ENCODE peak calls at places on chromosomes 2 and 18, in eight cellular contexts. V, Z, Q, O, B, C, I and U are unnamed samples.

GRCh38 chr2:241935314-241935713 is 65.8 kb downstream of the RTP5 start:
- DNase-seq in V (no peak), Z (no peak), Q (peak), O (no peak), B (no peak), C (peak), I (peak), U (no peak)

GRCh38 chr2:72973566-72974435 is 56.5 kb downstream of the EMX1 start:
- DNase-seq in V (no peak), Z (peak), Q (peak), O (no peak), B (peak), C (peak), I (peak), U (peak)

GRCh38 chr2:145760781-145761649 is 1241.1 kb upstream of the ZEB2 start:
- DNase-seq in V (no peak), Z (no peak), Q (peak), O (no peak), B (no peak), C (no peak), I (peak), U (no peak)

GRCh38 chr2:11697103-11697871 is 27.3 kb upstream of the NTSR2 start:
- DNase-seq in V (peak), Z (no peak), Q (peak), O (peak), B (no peak), C (peak), I (peak), U (no peak)

GRCh38 chr2:200797242-200797770 is 14.4 kb upstream of the BZW1 start:
- DNase-seq in V (no peak), Z (no peak), Q (no peak), O (peak), B (no peak), C (no peak), I (peak), U (no peak)

GRCh38 chr18:42274488-42275137 is 319.6 kb downstream of the PIK3C3 start:
- DNase-seq in V (no peak), Z (no peak), Q (peak), O (no peak), B (peak), C (no peak), I (peak), U (no peak)

GRCh38 chr2:224257176-224257575 is 144.7 kb downstream of the FAM124B start:
- DNase-seq in V (no peak), Z (no peak), Q (no peak), O (no peak), B (no peak), C (peak), I (peak), U (no peak)

GRCh38 chr2:53770264-53770663 is 2.7 kb downstream of the CHAC2 start:
- DNase-seq in V (no peak), Z (no peak), Q (no peak), O (no peak), B (no peak), C (no peak), I (no peak), U (no peak)

GRCh38 chr2:1766851-1767771 is 22.8 kb upstream of the PXDN start:
- DNase-seq in V (no peak), Z (no peak), Q (no peak), O (no peak), B (no peak), C (no peak), I (no peak), U (no peak)

GRCh38 chr2:182038579-182038978 is 52.9 kb downstream of the PPP1R1C start:
- DNase-seq in V (peak), Z (no peak), Q (peak), O (no peak), B (no peak), C (peak), I (peak), U (no peak)

GRCh38 chr2:190533968-190534309 is 583 bp downstream of the NEMP2 start:
- DNase-seq in V (no peak), Z (no peak), Q (no peak), O (no peak), B (peak), C (no peak), I (no peak), U (no peak)

GRCh38 chr2:169815849-169816248 is 8.9 kb downstream of the METTL5 start:
- DNase-seq in V (peak), Z (no peak), Q (peak), O (no peak), B (no peak), C (peak), I (peak), U (no peak)

GRCh38 chr2:26986576-26986975 is 16.1 kb downstream of the MAPRE3 start:
- DNase-seq in V (no peak), Z (no peak), Q (no peak), O (no peak), B (no peak), C (no peak), I (no peak), U (no peak)

GRCh38 chr2:233234264-233234663 is 17.2 kb upstream of the ATG16L1 start:
- DNase-seq in V (no peak), Z (no peak), Q (no peak), O (no peak), B (no peak), C (no peak), I (no peak), U (no peak)

GRCh38 chr18:13237073-13237472 is 18.5 kb downstream of the LDLRAD4 start:
- DNase-seq in V (no peak), Z (no peak), Q (no peak), O (no peak), B (no peak), C (no peak), I (no peak), U (no peak)

GRCh38 chr2:9095226-9095625 is 91.7 kb upstream of the MBOAT2 start:
- DNase-seq in V (no peak), Z (no peak), Q (no peak), O (no peak), B (no peak), C (no peak), I (no peak), U (no peak)

GRCh38 chr2:219327719-219328118 is 4.8 kb downstream of the RESP18 start:
- DNase-seq in V (no peak), Z (no peak), Q (no peak), O (no peak), B (no peak), C (no peak), I (no peak), U (no peak)

GRCh38 chr2:29228276-29228675 is 113.1 kb downstream of the CLIP4 start:
- DNase-seq in V (no peak), Z (no peak), Q (peak), O (no peak), B (no peak), C (no peak), I (no peak), U (no peak)

GRCh38 chr2:10048501-10049171 is 5.3 kb downstream of the KLF11 start:
- DNase-seq in V (no peak), Z (no peak), Q (peak), O (no peak), B (peak), C (no peak), I (peak), U (no peak)

GRCh38 chr18:68362907-68363306 is 352.0 kb downstream of the TMX3 start:
- DNase-seq in V (no peak), Z (no peak), Q (no peak), O (no peak), B (no peak), C (no peak), I (no peak), U (no peak)

GRCh38 chr2:162244559-162245031 is 1.4 kb upstream of the FAP start:
- DNase-seq in V (peak), Z (no peak), Q (peak), O (peak), B (no peak), C (peak), I (peak), U (no peak)

GRCh38 chr18:74638210-74638609 is 40.5 kb downstream of the ZNF407 start:
- DNase-seq in V (no peak), Z (no peak), Q (no peak), O (no peak), B (no peak), C (no peak), I (no peak), U (no peak)

GRCh38 chr2:1964659-1965058 is 220.3 kb upstream of the PXDN start:
- DNase-seq in V (no peak), Z (no peak), Q (no peak), O (peak), B (no peak), C (no peak), I (no peak), U (no peak)

GRCh38 chr2:59458862-59459261 is 1094.6 kb downstream of the BCL11A start:
- DNase-seq in V (no peak), Z (no peak), Q (no peak), O (no peak), B (no peak), C (no peak), I (no peak), U (no peak)

GRCh38 chr18:47283476-47283875 is 32.0 kb upstream of the SKOR2 start:
- DNase-seq in V (no peak), Z (no peak), Q (peak), O (no peak), B (peak), C (no peak), I (peak), U (no peak)

GRCh38 chr2:3594493-3595281 is at the start of gene COLEC11:
- DNase-seq in V (no peak), Z (peak), Q (no peak), O (no peak), B (no peak), C (no peak), I (peak), U (no peak)

GRCh38 chr2:41955641-41956040 is 92.2 kb upstream of the PKDCC start:
- DNase-seq in V (no peak), Z (no peak), Q (no peak), O (no peak), B (peak), C (no peak), I (no peak), U (no peak)

GRCh38 chr2:120432293-120432975 is 86.5 kb downstream of the INHBB start:
- DNase-seq in V (no peak), Z (no peak), Q (no peak), O (no peak), B (no peak), C (no peak), I (no peak), U (no peak)

GRCh38 chr2:9897331-9897737 is 54.1 kb downstream of the TAF1B start:
- DNase-seq in V (peak), Z (no peak), Q (peak), O (peak), B (no peak), C (peak), I (peak), U (no peak)

GRCh38 chr2:128638741-128639477 is 320.2 kb upstream of the HS6ST1 start:
- DNase-seq in V (no peak), Z (peak), Q (peak), O (peak), B (no peak), C (no peak), I (no peak), U (peak)

GRCh38 chr18:3984163-3984757 is 470.8 kb downstream of the DLGAP1 start:
- DNase-seq in V (no peak), Z (no peak), Q (no peak), O (no peak), B (no peak), C (no peak), I (no peak), U (no peak)

GRCh38 chr18:3985664-3986063 is 469.4 kb downstream of the DLGAP1 start:
- DNase-seq in V (no peak), Z (no peak), Q (peak), O (no peak), B (no peak), C (no peak), I (peak), U (no peak)

GRCh38 chr18:3982541-3982940 is 472.6 kb downstream of the DLGAP1 start:
- DNase-seq in V (no peak), Z (no peak), Q (peak), O (no peak), B (no peak), C (no peak), I (no peak), U (no peak)

GRCh38 chr18:3985030-3985429 is 470.1 kb downstream of the DLGAP1 start:
- DNase-seq in V (no peak), Z (no peak), Q (no peak), O (no peak), B (peak), C (no peak), I (no peak), U (no peak)

DNA sequence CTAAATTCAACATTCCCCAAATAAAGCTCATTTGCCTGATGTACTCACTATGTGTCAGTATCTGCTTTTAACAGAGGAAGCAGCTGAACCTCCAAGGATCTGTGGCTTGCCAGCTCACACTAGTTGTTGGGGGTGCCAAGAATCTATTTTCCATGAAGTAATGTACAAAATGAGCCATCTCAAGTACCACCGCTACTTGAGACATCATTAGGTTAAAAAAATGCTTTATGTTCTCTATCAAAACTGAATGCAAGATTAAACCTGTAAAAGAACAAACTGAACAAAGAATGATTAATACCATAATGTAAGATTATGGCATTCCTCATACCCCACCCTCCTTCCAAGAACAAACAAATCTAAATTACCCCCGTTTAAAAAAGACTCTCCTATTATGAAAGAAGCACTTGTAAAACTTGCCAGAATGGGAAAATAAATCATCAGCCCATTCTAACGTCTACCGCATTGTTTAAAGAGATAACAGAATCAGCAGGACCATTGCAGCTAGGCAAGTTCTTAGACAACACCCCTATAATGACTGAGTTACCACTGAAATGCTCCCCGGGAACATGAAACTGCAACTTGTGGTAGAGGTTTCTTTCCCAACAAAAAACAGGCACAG is 471.6 kb downstream of the DLGAP1 start:
- DNase-seq in V (no peak), Z (no peak), Q (peak), O (no peak), B (no peak), C (no peak), I (peak), U (no peak)
- TF ChIP-seq CTCF in V (no peak), Z (no peak), Q (no peak), O (no peak), B (no peak), C (no peak), I (no peak), U (no peak)

DNA sequence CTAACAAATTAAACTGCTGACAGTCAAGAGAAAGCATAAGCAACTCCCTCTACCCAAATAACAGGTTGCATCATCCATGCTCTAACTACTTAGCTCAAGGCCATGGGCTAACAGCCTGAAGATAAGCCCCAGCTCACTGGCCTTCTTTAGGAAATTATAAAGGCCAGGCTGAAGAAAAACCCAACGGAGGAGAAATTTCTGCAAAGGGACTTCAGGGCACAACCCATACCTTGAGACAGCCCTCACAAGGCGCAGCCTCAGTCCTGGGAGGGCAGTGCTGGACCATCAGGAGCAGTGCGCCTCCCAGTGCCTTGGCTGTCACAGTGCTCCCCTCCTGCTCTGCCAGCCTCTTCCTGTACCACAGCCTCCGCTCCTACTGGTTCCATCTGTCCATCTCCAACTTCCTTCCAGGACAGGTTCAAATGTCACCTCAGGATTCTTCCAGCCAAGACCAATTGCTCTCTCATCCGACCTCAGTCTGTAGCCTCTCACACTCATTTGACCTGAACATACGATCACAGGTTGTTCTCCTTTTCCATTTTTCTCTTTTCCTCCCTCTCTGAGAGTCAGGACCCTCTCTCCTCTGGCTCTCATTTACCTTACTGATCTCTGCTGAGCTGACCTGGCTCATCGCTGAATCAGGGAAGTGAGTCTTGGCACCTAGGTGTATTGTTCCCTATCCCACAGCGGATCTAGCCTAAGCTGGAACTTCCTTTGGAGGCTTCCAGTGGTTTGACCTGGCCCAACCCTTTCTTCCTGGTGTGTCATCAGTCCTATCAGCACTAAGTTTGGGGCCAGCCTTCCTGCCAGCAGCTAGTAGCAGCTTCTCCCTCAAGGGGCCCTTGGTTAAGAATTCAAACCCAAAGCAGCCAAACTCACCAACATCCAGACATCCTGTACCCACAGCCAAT is 1.9 kb downstream of the MCFD2 start:
- DNase-seq in V (no peak), Z (no peak), Q (peak), O (peak), B (no peak), C (peak), I (peak), U (no peak)
- TF ChIP-seq CTCF in V (no peak), Z (no peak), Q (peak), O (no peak), B (peak), C (no peak), I (peak), U (no peak)

GRCh38 chr2:164717000-164717597 is 95.8 kb upstream of the GRB14 start:
- DNase-seq in V (no peak), Z (no peak), Q (peak), O (no peak), B (peak), C (no peak), I (peak), U (no peak)
- TF ChIP-seq CTCF in V (peak), Z (peak), Q (peak), O (no peak), B (peak), C (peak), I (peak), U (peak)

GRCh38 chr2:88187927-88188326 is 17.8 kb downstream of the THNSL2 start:
- DNase-seq in V (no peak), Z (peak), Q (no peak), O (no peak), B (no peak), C (no peak), I (no peak), U (no peak)
- TF ChIP-seq CTCF in V (peak), Z (peak), Q (peak), O (no peak), B (peak), C (no peak), I (no peak), U (peak)

GRCh38 chr2:167570370-167570769 is 677.0 kb downstream of the STK39 start:
- DNase-seq in V (no peak), Z (no peak), Q (no peak), O (no peak), B (no peak), C (no peak), I (no peak), U (no peak)
- TF ChIP-seq CTCF in V (no peak), Z (no peak), Q (no peak), O (no peak), B (no peak), C (no peak), I (no peak), U (no peak)

DNA sequence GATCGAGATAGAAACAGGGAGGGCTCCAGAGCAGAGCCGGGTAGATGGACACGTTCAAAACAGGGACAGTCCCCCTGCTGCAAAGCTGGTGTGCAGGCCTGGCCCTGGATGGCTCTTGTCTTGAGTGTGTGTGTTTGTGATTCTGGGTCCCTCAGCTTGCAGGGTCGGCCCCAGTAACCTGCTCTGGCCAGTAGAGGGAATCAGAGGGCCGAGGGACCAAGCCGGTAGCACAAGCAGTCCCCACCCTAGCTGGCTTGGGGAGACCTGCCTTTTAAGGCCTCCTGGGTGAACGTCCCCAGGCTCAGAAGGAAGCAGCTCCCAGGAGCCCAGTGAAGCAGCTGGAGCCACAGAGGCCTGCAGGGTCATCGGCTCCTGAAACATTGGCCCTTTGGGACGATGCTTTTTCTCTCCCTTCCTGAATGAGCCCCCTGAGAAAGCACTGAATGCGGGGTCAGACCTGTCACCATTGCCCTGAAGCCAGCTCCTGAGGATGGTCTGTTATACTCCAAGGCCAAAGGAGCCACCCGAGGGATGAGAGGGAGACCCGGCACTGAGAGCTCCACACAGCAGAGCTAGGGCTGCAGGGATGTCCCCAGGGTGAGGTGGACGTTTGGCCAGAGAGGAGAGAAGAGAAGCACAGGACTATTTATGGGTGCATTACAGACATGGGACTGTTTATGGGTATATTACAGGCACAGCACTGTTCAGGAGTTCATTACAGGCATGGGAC is 15.4 kb upstream of the MLPH start:
- DNase-seq in V (no peak), Z (peak), Q (peak), O (peak), B (peak), C (no peak), I (peak), U (no peak)
- TF ChIP-seq CTCF in V (peak), Z (peak), Q (peak), O (peak), B (peak), C (no peak), I (peak), U (peak)

GRCh38 chr2:45578056-45578843 is 32.8 kb downstream of the SRBD1 start:
- DNase-seq in V (no peak), Z (peak), Q (peak), O (no peak), B (peak), C (peak), I (peak), U (no peak)
- TF ChIP-seq CTCF in V (peak), Z (no peak), Q (peak), O (no peak), B (peak), C (peak), I (peak), U (peak)

DNA sequence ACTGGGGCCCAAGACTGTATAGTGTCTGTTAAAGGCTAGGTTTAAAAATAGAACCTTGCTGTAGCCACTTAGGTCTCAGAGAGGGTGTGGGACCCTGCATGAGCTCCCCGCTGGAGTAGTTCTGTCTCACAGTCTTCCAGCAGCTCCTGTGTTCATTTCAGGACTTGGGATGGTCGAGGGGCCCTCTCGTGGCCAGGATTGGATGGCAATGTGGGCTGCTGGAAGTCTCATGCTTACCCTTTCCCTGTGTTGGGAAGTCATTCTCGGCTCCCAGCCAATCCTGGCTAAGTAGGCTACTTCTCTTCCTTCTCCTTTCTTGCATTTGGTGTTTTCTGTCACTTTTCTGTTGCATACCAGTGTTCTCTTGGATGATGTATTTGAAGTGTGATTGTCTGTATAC is 284.0 kb upstream of the GCFC2 start:
- DNase-seq in V (no peak), Z (peak), Q (no peak), O (no peak), B (no peak), C (no peak), I (no peak), U (no peak)
- TF ChIP-seq CTCF in V (no peak), Z (no peak), Q (no peak), O (no peak), B (no peak), C (no peak), I (no peak), U (peak)

GRCh38 chr18:69985239-69985638 is 37.6 kb upstream of the CD226 start:
- DNase-seq in V (no peak), Z (peak), Q (no peak), O (no peak), B (no peak), C (no peak), I (no peak), U (no peak)
- TF ChIP-seq CTCF in V (no peak), Z (no peak), Q (no peak), O (no peak), B (no peak), C (no peak), I (no peak), U (no peak)